ENCODE peak calls at places on chromosome 22, in nine cellular contexts. S is AG10803; E is amniotic epithelial cell; I is EL; X is NCI-H69; R is retina; B is PC-9; G is naive B cell; D is activated T-cell treated with anti-CD3 and anti-CD28 coated beads, Interleukin-2, amount 50 U/mL, for 1 hour. M is an unnamed sample.

GRCh38 chr22:30872282-30873041 is 96.1 kb downstream of the MORC2 start:
- DNase-seq in E (no peak), D (peak), G (no peak), B (no peak), S (no peak), X (peak), R (peak), I (no peak), M (peak)

GRCh38 chr22:38729946-38730345 is 24.2 kb downstream of the GTPBP1 start:
- DNase-seq in I (no peak), X (no peak), S (no peak), D (peak), G (no peak), R (no peak), E (no peak), B (no peak), M (no peak)

GRCh38 chr22:29733362-29734322 is 13.8 kb downstream of the CABP7 start:
- DNase-seq in B (no peak), E (peak), G (no peak), X (peak), R (peak), D (no peak), I (no peak), S (no peak), M (no peak)

GRCh38 chr22:45722006-45722405 is 50.4 kb downstream of the ATXN10 start:
- DNase-seq in R (no peak), I (no peak), E (no peak), G (no peak), X (no peak), B (no peak), S (no peak), D (no peak), M (no peak)

GRCh38 chr22:50699754-50700386 is 27.2 kb downstream of the SHANK3 start:
- DNase-seq in G (no peak), D (no peak), S (no peak), X (no peak), I (no peak), E (no peak), R (no peak), B (no peak), M (peak)

GRCh38 chr22:36379593-36380361 is 8.0 kb downstream of the MYH9 start:
- DNase-seq in I (peak), S (no peak), E (no peak), R (no peak), G (no peak), D (peak), X (no peak), B (peak), M (no peak)

GRCh38 chr22:20591295-20591645 is 83.9 kb downstream of the MED15 start:
- DNase-seq in X (no peak), B (no peak), R (no peak), S (no peak), I (no peak), G (no peak), E (no peak), D (no peak), M (peak)

GRCh38 chr22:26461188-26461810 is 22.3 kb downstream of the HPS4 start:
- DNase-seq in D (peak), X (peak), R (peak), E (peak), S (peak), B (peak), I (peak), G (peak), M (no peak)

GRCh38 chr22:46147471-46148267 is 2.7 kb upstream of the PPARA start:
- DNase-seq in E (no peak), D (no peak), X (peak), G (no peak), R (peak), S (no peak), B (no peak), I (no peak), M (no peak)

GRCh38 chr22:28450109-28450508 is 229.5 kb downstream of the TTC28 start:
- DNase-seq in B (no peak), S (peak), I (no peak), E (no peak), D (no peak), X (no peak), R (no peak), G (no peak), M (no peak)

GRCh38 chr22:35479359-35479758 is 61.3 kb upstream of the RASD2 start:
- DNase-seq in D (no peak), G (no peak), R (no peak), S (no peak), E (no peak), B (no peak), X (no peak), I (no peak), M (no peak)

GRCh38 chr22:38566726-38567504 is 3.1 kb downstream of the DMC1 start:
- DNase-seq in B (no peak), I (no peak), D (no peak), X (peak), E (peak), S (peak), G (no peak), R (no peak), M (no peak)

GRCh38 chr22:39622881-39623367 is 52.4 kb downstream of the CACNA1I start:
- DNase-seq in B (peak), E (no peak), I (peak), G (peak), S (peak), D (peak), R (peak), X (peak), M (peak)

GRCh38 chr22:36977401-36977861 is 41.8 kb downstream of the TST start:
- DNase-seq in I (peak), E (peak), R (no peak), S (peak), D (peak), B (peak), G (peak), X (peak), M (peak)